ENCODE peak calls at places on chromosomes 12 and 14, in four cellular contexts. L is K562, X is GM12878, N is HL-60. S is an unnamed sample.

GRCh38 chr14:104281768-104282301 is 143.4 kb downstream of the KIF26A start:
- DNase-seq in L (no peak), X (no peak), N (no peak), S (no peak)

GRCh38 chr12:46830731-46831334 is 5.0 kb upstream of the SLC38A4 start:
- DNase-seq in L (no peak), X (no peak), N (no peak), S (no peak)

GRCh38 chr12:127398026-127398715 is 868.8 kb upstream of the TMEM132C start:
- DNase-seq in L (no peak), X (no peak), N (no peak), S (no peak)

GRCh38 chr12:25570418-25570817 is 17.3 kb upstream of the LMNTD1 start:
- DNase-seq in L (no peak), X (no peak), N (no peak), S (no peak)

GRCh38 chr14:105335735-105336476 is 21.4 kb downstream of the PACS2 start:
- DNase-seq in L (no peak), X (no peak), N (no peak), S (no peak)

GRCh38 chr12:52636592-52637258 is 15.3 kb downstream of the KRT2 start:
- DNase-seq in L (no peak), X (no peak), N (no peak), S (no peak)

GRCh38 chr12:124829708-124830304 is 33.9 kb downstream of the SCARB1 start:
- DNase-seq in L (peak), X (no peak), N (no peak), S (no peak)

GRCh38 chr12:79331870-79332269 is 358.9 kb downstream of the PAWR start:
- DNase-seq in L (no peak), X (no peak), N (no peak), S (no peak)

GRCh38 chr14:101496779-101497420 is 64.4 kb upstream of the DIO3 start:
- DNase-seq in L (no peak), X (no peak), N (no peak), S (no peak)

GRCh38 chr14:69986336-69986735 is 107.1 kb downstream of the SMOC1 start:
- DNase-seq in L (no peak), X (no peak), N (no peak), S (no peak)

GRCh38 chr14:69985456-69985855 is 106.2 kb downstream of the SMOC1 start:
- DNase-seq in L (no peak), X (no peak), N (no peak), S (no peak)

GRCh38 chr14:69980457-69981414 is 101.5 kb downstream of the SMOC1 start:
- DNase-seq in L (no peak), X (no peak), N (no peak), S (no peak)

GRCh38 chr14:69982220-69982795 is 103.1 kb downstream of the SMOC1 start:
- DNase-seq in L (no peak), X (no peak), N (no peak), S (no peak)

DNA sequence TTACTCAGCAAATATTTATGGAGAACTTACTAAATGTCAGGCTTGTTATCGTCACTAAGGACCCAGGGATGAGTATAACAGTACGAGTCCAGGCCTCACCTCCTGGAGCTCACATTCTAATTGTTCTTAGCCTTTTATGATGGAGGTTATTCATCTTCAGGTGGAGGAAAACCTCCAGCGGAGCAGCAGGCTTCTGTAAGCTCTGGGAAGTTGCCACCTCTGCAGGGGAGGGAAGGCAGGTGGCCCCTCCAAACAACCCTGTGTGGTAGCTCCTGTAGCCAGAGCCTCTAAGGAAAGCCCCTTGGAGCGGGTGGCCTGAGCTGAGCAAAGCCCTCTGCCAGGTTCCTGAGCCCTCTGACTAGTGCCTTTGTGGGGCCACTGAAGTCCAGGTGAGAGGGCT is 104.1 kb downstream of the SMOC1 start:
- DNase-seq in L (no peak), X (no peak), N (no peak), S (no peak)
- TF ChIP-seq SPI1 in L (no peak), X (no peak), N (no peak), S (no peak)

GRCh38 chr14:53517276-53517960 is 364.3 kb upstream of the DDHD1 start:
- DNase-seq in L (no peak), X (no peak), N (no peak), S (no peak)

GRCh38 chr14:53519137-53519536 is 366.0 kb upstream of the DDHD1 start:
- DNase-seq in L (no peak), X (no peak), N (no peak), S (no peak)

GRCh38 chr14:53520529-53520928 is 367.4 kb upstream of the DDHD1 start:
- DNase-seq in L (no peak), X (no peak), N (no peak), S (no peak)

GRCh38 chr14:53515264-53515663 is 362.1 kb upstream of the DDHD1 start:
- DNase-seq in L (no peak), X (no peak), N (no peak), S (no peak)

DNA sequence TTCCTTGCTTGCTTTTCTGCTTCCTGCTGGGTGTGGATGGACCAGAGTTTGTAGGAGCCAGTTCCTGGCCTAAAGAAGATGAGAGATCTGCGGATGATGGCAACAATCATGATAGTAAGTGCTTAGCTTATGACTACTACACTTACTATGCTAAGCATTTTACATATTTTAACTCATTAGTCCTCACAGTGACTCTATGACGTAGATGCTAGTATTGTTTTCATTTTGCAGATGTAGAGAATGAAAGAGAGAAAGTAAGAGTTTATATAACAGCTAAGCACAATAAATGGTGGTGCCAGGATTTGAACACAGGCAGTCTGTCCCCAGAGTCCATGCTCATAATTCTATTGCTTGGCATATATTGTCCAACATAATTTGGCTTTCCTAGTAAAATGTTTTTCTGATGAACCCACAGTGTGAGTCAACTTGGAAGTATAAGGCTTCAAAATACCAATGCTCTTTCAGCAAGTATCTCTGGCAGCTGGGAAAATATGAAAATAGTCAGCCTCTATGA is 363.2 kb upstream of the DDHD1 start:
- DNase-seq in L (no peak), X (no peak), N (no peak), S (no peak)
- TF ChIP-seq SPI1 in L (no peak), X (no peak), N (no peak), S (no peak)

GRCh38 chr12:120771097-120771496 is 45.5 kb downstream of the ACADS start:
- DNase-seq in L (no peak), X (no peak), N (no peak), S (no peak)

GRCh38 chr12:120774169-120774916 is 48.7 kb downstream of the ACADS start:
- DNase-seq in L (no peak), X (no peak), N (no peak), S (no peak)

DNA sequence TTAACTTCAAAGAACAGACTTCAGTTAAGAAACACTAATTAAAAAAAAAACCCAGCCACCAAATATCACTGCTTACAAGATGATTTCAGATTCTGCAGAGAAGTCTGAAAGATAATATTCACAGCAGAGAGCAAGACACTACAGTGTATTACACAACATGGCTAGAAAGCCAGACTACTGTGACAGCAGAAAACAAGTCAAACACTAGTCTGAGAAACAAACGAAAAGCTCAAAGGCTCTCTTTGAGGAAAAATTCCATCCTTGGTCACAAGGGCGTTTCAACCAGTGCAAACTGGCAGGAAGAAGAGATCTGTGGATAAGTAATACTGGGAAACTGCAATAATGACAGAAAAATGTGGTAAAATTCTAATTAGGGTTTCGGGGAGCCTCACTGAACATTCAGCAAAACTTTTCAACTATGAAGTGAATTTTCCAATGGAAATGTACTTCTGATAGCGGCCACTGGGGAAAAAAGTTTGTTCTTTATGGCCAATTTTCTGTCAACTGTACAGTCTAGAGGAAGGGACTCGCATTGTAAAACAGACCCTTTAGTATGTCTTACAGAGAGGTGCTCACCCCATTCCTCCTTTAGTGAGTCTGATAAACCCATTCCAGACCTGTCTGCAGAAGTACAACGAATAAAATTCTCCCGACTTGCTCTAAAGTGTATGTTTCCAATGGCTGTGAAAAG is 50.4 kb downstream of the ACADS start:
- DNase-seq in L (no peak), X (no peak), N (no peak), S (no peak)
- TF ChIP-seq SPI1 in L (no peak), X (no peak), N (no peak), S (no peak)

GRCh38 chr12:12507121-12507520 is 55.5 kb downstream of the DUSP16 start:
- DNase-seq in L (no peak), X (no peak), N (no peak), S (no peak)
- TF ChIP-seq SPI1 in L (no peak), X (no peak), N (no peak), S (no peak)

DNA sequence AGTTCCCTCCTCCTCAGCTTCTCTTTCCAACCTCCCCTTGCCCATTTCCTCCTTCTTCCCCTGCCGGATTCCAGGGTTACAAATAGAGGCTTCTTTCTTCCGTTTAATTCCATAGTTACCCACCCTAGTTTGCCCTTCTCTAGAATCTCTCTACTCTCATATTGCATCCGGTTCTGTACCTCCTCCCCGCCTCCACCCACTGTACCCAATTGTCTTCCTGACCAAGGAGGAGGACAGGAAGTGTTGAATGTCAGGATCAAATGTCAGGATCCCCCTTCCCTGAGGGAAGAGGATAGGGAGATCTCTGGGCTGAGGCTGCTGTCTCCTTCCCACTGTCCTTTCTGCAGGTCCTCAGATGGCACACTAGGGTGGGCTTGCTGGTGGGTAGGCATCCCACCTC is 25.2 kb downstream of the LARP4 start:
- DNase-seq in L (no peak), X (no peak), N (no peak), S (no peak)
- TF ChIP-seq SPI1 in L (no peak), X (no peak), N (no peak), S (no peak)

GRCh38 chr12:2363836-2364565 is 311.2 kb downstream of the CACNA1C start:
- DNase-seq in L (no peak), X (no peak), N (no peak), S (no peak)
- TF ChIP-seq SPI1 in L (no peak), X (no peak), N (no peak), S (no peak)

GRCh38 chr12:111436266-111436665 is 30.5 kb downstream of the SH2B3 start:
- DNase-seq in L (no peak), X (no peak), N (no peak), S (no peak)

GRCh38 chr12:111434680-111435338 is 29.1 kb downstream of the SH2B3 start:
- DNase-seq in L (no peak), X (peak), N (no peak), S (no peak)

GRCh38 chr12:111436811-111437210 is 31.1 kb downstream of the SH2B3 start:
- DNase-seq in L (no peak), X (no peak), N (no peak), S (no peak)

GRCh38 chr12:111434049-111434448 is 28.3 kb downstream of the SH2B3 start:
- DNase-seq in L (no peak), X (no peak), N (no peak), S (no peak)

GRCh38 chr12:111435661-111436201 is 30.0 kb downstream of the SH2B3 start:
- DNase-seq in L (no peak), X (no peak), N (no peak), S (no peak)
- TF ChIP-seq SPI1 in L (no peak), X (no peak), N (no peak), S (no peak)

GRCh38 chr12:7178481-7178880 is 11.0 kb upstream of the PEX5 start:
- DNase-seq in L (no peak), X (no peak), N (no peak), S (no peak)

GRCh38 chr12:7171854-7172253 is 17.6 kb upstream of the PEX5 start:
- DNase-seq in L (no peak), X (no peak), N (no peak), S (no peak)

GRCh38 chr12:7180685-7181084 is 8.8 kb upstream of the PEX5 start:
- DNase-seq in L (no peak), X (no peak), N (no peak), S (no peak)

GRCh38 chr12:7175493-7175892 is 14.0 kb upstream of the PEX5 start:
- DNase-seq in L (no peak), X (no peak), N (no peak), S (no peak)

DNA sequence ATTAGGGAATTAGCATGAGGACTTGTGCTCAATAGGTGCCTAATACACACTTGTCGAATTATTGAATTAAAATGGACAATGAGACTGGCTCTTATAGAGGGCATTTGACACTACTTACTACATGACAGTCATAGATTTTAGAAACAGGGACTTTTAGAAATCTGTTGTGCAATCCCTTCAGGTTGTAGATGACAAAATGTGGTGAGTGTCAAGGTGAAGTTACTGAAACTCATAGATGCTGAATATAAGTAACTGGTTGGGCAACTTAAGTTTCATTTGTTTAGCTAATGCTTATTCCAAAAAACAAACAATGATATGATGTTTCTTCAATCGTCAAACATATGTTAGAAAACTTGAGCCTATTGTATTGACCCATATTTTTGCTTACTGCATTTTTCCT is 12.9 kb upstream of the PEX5 start:
- DNase-seq in L (no peak), X (no peak), N (no peak), S (no peak)
- TF ChIP-seq SPI1 in L (no peak), X (no peak), N (no peak), S (no peak)

GRCh38 chr12:65156366-65156831 is 13.0 kb upstream of the LEMD3 start:
- DNase-seq in L (peak), X (peak), N (no peak), S (no peak)
- TF ChIP-seq SPI1 in L (no peak), X (peak), N (peak), S (peak)

DNA sequence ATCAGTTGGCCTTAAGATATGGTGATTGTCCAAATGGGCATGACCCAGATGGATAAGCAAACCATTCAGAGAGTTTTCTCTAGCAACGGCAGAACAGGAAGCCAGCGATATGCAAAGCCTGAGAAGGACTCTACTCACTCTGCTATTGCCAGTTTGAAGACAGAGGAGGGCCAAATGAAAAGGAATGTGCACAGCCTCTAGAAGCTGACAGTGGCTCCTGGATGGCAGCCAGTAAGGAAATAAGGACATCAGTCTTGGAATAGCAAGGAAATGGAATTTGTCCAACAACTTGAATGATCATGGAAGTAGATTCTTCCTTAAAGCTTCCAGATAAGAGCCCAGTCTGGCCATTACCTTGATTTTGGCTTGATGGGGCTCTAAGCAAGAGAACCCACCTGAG is 60.0 kb downstream of the TMTC2 start:
- DNase-seq in L (no peak), X (no peak), N (no peak), S (no peak)
- TF ChIP-seq SPI1 in L (no peak), X (no peak), N (no peak), S (no peak)